ENCODE peak calls at places on chromosomes 4 and X, in eight cellular contexts. T is CD4-positive, alpha-beta T cell; E is PC-9; P is mammary epithelial cell; A is HFF-Myc; R is tibial nerve; H is IMR-90; Z is mesothelial cell of epicardium. Y is an unnamed sample.

GRCh38 chr4:163679189-163679588 is 184.7 kb downstream of the TMA16 start:
- DNase-seq in T (no peak), E (no peak), P (no peak), A (no peak), R (no peak), H (peak; percentile 48), Z (no peak), Y (no peak)

GRCh38 chr4:159547645-159548308 is 444.9 kb downstream of the RAPGEF2 start:
- DNase-seq in T (no peak), E (no peak), P (peak; percentile 74), A (no peak), R (no peak), H (no peak), Z (no peak), Y (no peak)

GRCh38 chr4:165799384-165799815 is 73.6 kb upstream of the TLL1 start:
- DNase-seq in T (no peak), E (no peak), P (no peak), A (no peak), R (no peak), H (no peak), Z (no peak), Y (no peak)

GRCh38 chr4:129384974-129385373 is 289.0 kb downstream of the C4orf33 start:
- DNase-seq in T (no peak), E (no peak), P (peak; percentile 79), A (no peak), R (no peak), H (no peak), Z (no peak), Y (no peak)

GRCh38 chr4:84879651-84880200 is 86.8 kb downstream of the WDFY3 start:
- DNase-seq in T (no peak), E (no peak), P (no peak), A (no peak), R (no peak), H (peak; percentile 33), Z (no peak), Y (no peak)

GRCh38 chr4:42417491-42417890 is 20.2 kb downstream of the SHISA3 start:
- DNase-seq in T (no peak), E (no peak), P (no peak), A (no peak), R (no peak), H (peak; percentile 43), Z (no peak), Y (no peak)

GRCh38 chr4:152534541-152535231 is 1.2 kb downstream of the FBXW7 start:
- DNase-seq in T (peak; percentile 49), E (peak; percentile 11), P (peak; percentile 26), A (no peak), R (no peak), H (no peak), Z (no peak), Y (peak; percentile 21)

GRCh38 chr4:72418458-72418857 is 150.6 kb downstream of the ADAMTS3 start:
- DNase-seq in T (no peak), E (no peak), P (peak; percentile 33), A (peak; percentile 94), R (no peak), H (peak; percentile 60), Z (no peak), Y (no peak)

GRCh38 chr4:182306792-182307507 is 63.7 kb downstream of the TENM3 start:
- DNase-seq in T (no peak), E (no peak), P (peak; percentile 67), A (no peak), R (no peak), H (peak; percentile 6), Z (no peak), Y (no peak)

GRCh38 chr4:186131935-186132334 is 27.4 kb downstream of the FAM149A start:
- DNase-seq in T (no peak), E (no peak), P (no peak), A (no peak), R (no peak), H (no peak), Z (no peak), Y (no peak)

GRCh38 chr4:113881256-113881655 is 98.2 kb downstream of the ARSJ start:
- DNase-seq in T (no peak), E (no peak), P (peak; percentile 42), A (no peak), R (no peak), H (peak; percentile 62), Z (no peak), Y (no peak)

GRCh38 chrX:45400380-45400779 is 199.7 kb upstream of the DIPK2B start:
- DNase-seq in T (no peak), E (no peak), P (no peak), A (peak; percentile 2), R (no peak), H (peak; percentile 40), Z (no peak), Y (no peak)

GRCh38 chr4:39637572-39638357 is 900 bp downstream of the SMIM14 start:
- DNase-seq in T (peak; percentile 3), E (peak; percentile 43), P (peak; percentile 64), A (no peak), R (peak; percentile 28), H (peak; percentile 69), Z (peak; percentile 43), Y (peak; percentile 17)

GRCh38 chr4:165725352-165725751 is 147.7 kb upstream of the TLL1 start:
- DNase-seq in T (no peak), E (no peak), P (no peak), A (no peak), R (no peak), H (no peak), Z (no peak), Y (no peak)

GRCh38 chr4:8343051-8343966 is 73.8 kb downstream of the HTRA3 start:
- DNase-seq in T (no peak), E (no peak), P (no peak), A (no peak), R (no peak), H (no peak), Z (no peak), Y (no peak)

GRCh38 chrX:68461541-68461940 is 28.2 kb upstream of the OPHN1 start:
- DNase-seq in T (no peak), E (no peak), P (no peak), A (no peak), R (no peak), H (peak; percentile 22), Z (no peak), Y (no peak)

GRCh38 chr4:7708981-7709380 is 230.7 kb downstream of the AFAP1 start:
- DNase-seq in T (no peak), E (no peak), P (no peak), A (no peak), R (no peak), H (no peak), Z (no peak), Y (no peak)

GRCh38 chrX:41047878-41048534 is 37.2 kb upstream of the USP9X start:
- DNase-seq in T (no peak), E (no peak), P (no peak), A (no peak), R (no peak), H (no peak), Z (no peak), Y (no peak)

GRCh38 chr4:66108898-66109297 is 438.6 kb upstream of the EPHA5 start:
- DNase-seq in T (no peak), E (no peak), P (no peak), A (no peak), R (no peak), H (no peak), Z (no peak), Y (no peak)
- TF ChIP-seq CTCF in T (no peak), E (no peak), P (no peak), A (no peak), R (no peak), H (no peak), Z (peak; percentile 26), Y (peak; percentile 21)

DNA sequence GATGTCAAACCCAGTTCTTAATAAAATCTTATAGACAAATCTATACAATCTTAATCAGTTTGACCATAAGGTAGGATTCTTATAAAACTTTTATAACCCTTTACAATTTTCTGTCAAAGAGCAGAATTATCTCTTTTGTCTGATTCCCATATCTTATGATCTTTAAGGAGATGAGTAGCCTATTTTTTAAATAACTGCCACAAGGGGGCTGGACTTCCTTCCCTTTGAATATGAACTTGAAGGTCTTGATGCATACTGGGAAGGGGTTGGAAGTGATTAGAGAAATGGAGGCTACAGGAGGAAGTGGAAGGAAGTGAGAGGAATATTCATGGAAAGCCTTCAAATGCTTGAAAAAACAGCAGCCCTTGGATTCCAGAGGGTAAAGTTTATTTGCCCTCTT is 111.1 kb downstream of the APOOL start:
- DNase-seq in T (no peak), E (no peak), P (no peak), A (no peak), R (no peak), H (no peak), Z (no peak), Y (no peak)
- TF ChIP-seq CTCF in T (no peak), E (no peak), P (peak; percentile 19), A (no peak), R (no peak), H (no peak), Z (no peak), Y (no peak)

DNA sequence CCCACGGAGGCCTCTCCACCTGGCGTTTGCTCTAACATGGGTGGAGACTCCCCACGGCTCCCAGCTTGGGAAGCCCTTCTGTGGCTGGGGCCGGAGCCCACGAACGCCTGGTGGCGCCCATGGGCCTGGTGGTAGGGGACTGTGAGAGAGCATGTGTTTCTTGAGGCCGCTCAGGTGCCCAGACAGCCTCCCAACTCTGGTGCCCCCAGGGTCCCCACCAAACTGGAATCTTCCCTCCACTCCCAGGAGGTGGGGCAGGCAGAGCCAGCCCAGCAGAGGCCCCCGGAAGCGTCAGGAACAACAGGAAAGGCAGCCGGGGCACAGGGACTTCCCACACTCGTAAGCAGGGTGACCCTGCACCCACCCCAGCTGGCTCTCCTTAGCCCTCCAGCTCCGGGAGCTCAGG is 33.3 kb upstream of the FGFR3 start:
- DNase-seq in T (no peak), E (no peak), P (no peak), A (no peak), R (no peak), H (no peak), Z (no peak), Y (no peak)
- TF ChIP-seq CTCF in T (no peak), E (no peak), P (no peak), A (no peak), R (no peak), H (no peak), Z (no peak), Y (no peak)

DNA sequence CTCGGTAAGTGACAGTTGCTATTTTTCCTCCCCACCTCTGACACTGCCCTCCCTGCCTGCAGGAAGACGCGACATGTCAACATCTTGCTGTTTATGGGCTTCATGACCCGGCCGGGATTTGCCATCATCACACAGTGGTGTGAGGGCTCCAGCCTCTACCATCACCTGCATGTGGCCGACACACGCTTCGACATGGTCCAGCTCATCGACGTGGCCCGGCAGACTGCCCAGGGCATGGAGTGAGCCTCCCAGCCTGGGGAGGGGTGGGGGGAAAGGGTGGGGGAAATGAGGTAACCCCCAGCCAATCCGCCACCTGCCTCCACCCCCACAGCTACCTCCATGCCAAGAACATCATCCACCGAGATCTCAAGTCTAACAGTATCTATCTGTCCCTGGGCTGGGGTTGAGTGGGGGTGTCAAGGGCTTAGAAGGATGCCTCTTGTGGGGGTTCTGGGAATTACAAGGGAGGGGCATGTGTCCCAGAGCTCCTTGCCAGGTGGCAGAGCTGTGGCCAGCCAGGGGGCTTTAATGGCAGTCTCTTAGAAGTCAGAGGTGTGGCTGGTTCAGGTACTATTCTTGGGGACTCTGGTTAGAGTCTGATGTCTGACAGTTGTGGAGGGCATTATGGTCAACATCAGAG is 7.8 kb downstream of the ARAF start:
- DNase-seq in T (peak; percentile 27), E (no peak), P (no peak), A (no peak), R (no peak), H (no peak), Z (no peak), Y (no peak)
- TF ChIP-seq CTCF in T (peak; percentile 37), E (peak; percentile 38), P (peak; percentile 40), A (no peak), R (no peak), H (peak; percentile 33), Z (peak; percentile 38), Y (peak; percentile 30)

Y was measured in progenitor cell of endocrine pancreas.